ENCODE peak calls at places on chromosomes 7 and 10, in eight cellular contexts. One of them, this sample, is unnamed.

GRCh38 chr10:64760371-64760770 is 1239.2 kb downstream of the REEP3 start:
- DNase-seq in CD8-positive, alpha-beta T cell: no peak
- DNase-seq in OCI-LY7: no peak
- DNase-seq in effector memory CD4-positive, alpha-beta T cell: no peak
- DNase-seq in upper lobe of right lung: no peak
- DNase-seq in esophagus squamous epithelium: no peak
- DNase-seq in tibial nerve: no peak
- DNase-seq in endodermal cell: no peak
- DNase-seq in this sample: no peak

GRCh38 chr7:29958667-29959358 is 30.8 kb downstream of the SCRN1 start:
- DNase-seq in CD8-positive, alpha-beta T cell: no peak
- DNase-seq in OCI-LY7: no peak
- DNase-seq in effector memory CD4-positive, alpha-beta T cell: no peak
- DNase-seq in upper lobe of right lung: no peak
- DNase-seq in esophagus squamous epithelium: no peak
- DNase-seq in tibial nerve: no peak
- DNase-seq in endodermal cell: no peak
- DNase-seq in this sample: no peak

GRCh38 chr7:116799912-116800311 is 62.5 kb upstream of the CAPZA2 start:
- DNase-seq in CD8-positive, alpha-beta T cell: no peak
- DNase-seq in OCI-LY7: no peak
- DNase-seq in effector memory CD4-positive, alpha-beta T cell: no peak
- DNase-seq in upper lobe of right lung: no peak
- DNase-seq in esophagus squamous epithelium: no peak
- DNase-seq in tibial nerve: no peak
- DNase-seq in endodermal cell: no peak
- DNase-seq in this sample: no peak

GRCh38 chr7:132290021-132290420 is 286.2 kb downstream of the PLXNA4 start:
- DNase-seq in CD8-positive, alpha-beta T cell: no peak
- DNase-seq in OCI-LY7: no peak
- DNase-seq in effector memory CD4-positive, alpha-beta T cell: no peak
- DNase-seq in upper lobe of right lung: no peak
- DNase-seq in esophagus squamous epithelium: no peak
- DNase-seq in tibial nerve: no peak
- DNase-seq in endodermal cell: no peak
- DNase-seq in this sample: no peak

GRCh38 chr10:13158401-13158800 is 3.0 kb upstream of the MCM10 start:
- DNase-seq in CD8-positive, alpha-beta T cell: peak; percentile 40
- DNase-seq in OCI-LY7: no peak
- DNase-seq in effector memory CD4-positive, alpha-beta T cell: no peak
- DNase-seq in upper lobe of right lung: no peak
- DNase-seq in esophagus squamous epithelium: no peak
- DNase-seq in tibial nerve: no peak
- DNase-seq in endodermal cell: no peak
- DNase-seq in this sample: peak; percentile 16

GRCh38 chr10:22740180-22740579 is 25.8 kb upstream of the PIP4K2A start:
- DNase-seq in CD8-positive, alpha-beta T cell: no peak
- DNase-seq in OCI-LY7: no peak
- DNase-seq in effector memory CD4-positive, alpha-beta T cell: no peak
- DNase-seq in upper lobe of right lung: no peak
- DNase-seq in esophagus squamous epithelium: no peak
- DNase-seq in tibial nerve: no peak
- DNase-seq in endodermal cell: no peak
- DNase-seq in this sample: no peak

GRCh38 chr7:48887500-48887899 is 36.8 kb upstream of the CDC14C start:
- DNase-seq in CD8-positive, alpha-beta T cell: no peak
- DNase-seq in OCI-LY7: no peak
- DNase-seq in effector memory CD4-positive, alpha-beta T cell: no peak
- DNase-seq in upper lobe of right lung: no peak
- DNase-seq in esophagus squamous epithelium: no peak
- DNase-seq in tibial nerve: no peak
- DNase-seq in endodermal cell: no peak
- DNase-seq in this sample: no peak

GRCh38 chr10:59283456-59284082 is 78.8 kb downstream of the FAM13C start:
- DNase-seq in CD8-positive, alpha-beta T cell: no peak
- DNase-seq in OCI-LY7: no peak
- DNase-seq in effector memory CD4-positive, alpha-beta T cell: no peak
- DNase-seq in upper lobe of right lung: no peak
- DNase-seq in esophagus squamous epithelium: no peak
- DNase-seq in tibial nerve: no peak
- DNase-seq in endodermal cell: peak; percentile 63
- DNase-seq in this sample: no peak

GRCh38 chr7:139720705-139721231 is 57.0 kb downstream of the HIPK2 start:
- DNase-seq in CD8-positive, alpha-beta T cell: no peak
- DNase-seq in OCI-LY7: no peak
- DNase-seq in effector memory CD4-positive, alpha-beta T cell: no peak
- DNase-seq in upper lobe of right lung: no peak
- DNase-seq in esophagus squamous epithelium: no peak
- DNase-seq in tibial nerve: no peak
- DNase-seq in endodermal cell: peak; percentile 15
- DNase-seq in this sample: no peak

GRCh38 chr7:37052673-37053072 is 328.4 kb upstream of the AOAH start:
- DNase-seq in CD8-positive, alpha-beta T cell: peak; percentile 11
- DNase-seq in OCI-LY7: peak; percentile 20
- DNase-seq in effector memory CD4-positive, alpha-beta T cell: no peak
- DNase-seq in upper lobe of right lung: no peak
- DNase-seq in esophagus squamous epithelium: no peak
- DNase-seq in tibial nerve: no peak
- DNase-seq in endodermal cell: peak; percentile 91
- DNase-seq in this sample: peak; percentile 12

GRCh38 chr10:86366902-86367338 is 325 bp upstream of the GRID1 start:
- DNase-seq in CD8-positive, alpha-beta T cell: no peak
- DNase-seq in OCI-LY7: no peak
- DNase-seq in effector memory CD4-positive, alpha-beta T cell: no peak
- DNase-seq in upper lobe of right lung: no peak
- DNase-seq in esophagus squamous epithelium: no peak
- DNase-seq in tibial nerve: no peak
- DNase-seq in endodermal cell: no peak
- DNase-seq in this sample: no peak

GRCh38 chr10:77321868-77322267 is 315.7 kb downstream of the KCNMA1 start:
- DNase-seq in CD8-positive, alpha-beta T cell: no peak
- DNase-seq in OCI-LY7: no peak
- DNase-seq in effector memory CD4-positive, alpha-beta T cell: no peak
- DNase-seq in upper lobe of right lung: no peak
- DNase-seq in esophagus squamous epithelium: no peak
- DNase-seq in tibial nerve: no peak
- DNase-seq in endodermal cell: no peak
- DNase-seq in this sample: no peak

GRCh38 chr10:14389981-14390590 is 59.4 kb upstream of the FRMD4A start:
- DNase-seq in CD8-positive, alpha-beta T cell: no peak
- DNase-seq in OCI-LY7: no peak
- DNase-seq in effector memory CD4-positive, alpha-beta T cell: no peak
- DNase-seq in upper lobe of right lung: no peak
- DNase-seq in esophagus squamous epithelium: no peak
- DNase-seq in tibial nerve: no peak
- DNase-seq in endodermal cell: no peak
- DNase-seq in this sample: no peak

GRCh38 chr10:11898033-11898371 is 74.8 kb downstream of the PROSER2 start:
- DNase-seq in CD8-positive, alpha-beta T cell: no peak
- DNase-seq in OCI-LY7: no peak
- DNase-seq in effector memory CD4-positive, alpha-beta T cell: no peak
- DNase-seq in upper lobe of right lung: no peak
- DNase-seq in esophagus squamous epithelium: no peak
- DNase-seq in tibial nerve: no peak
- DNase-seq in endodermal cell: no peak
- DNase-seq in this sample: no peak

GRCh38 chr7:106767498-106768323 is 97.4 kb upstream of the PIK3CG start:
- DNase-seq in CD8-positive, alpha-beta T cell: no peak
- DNase-seq in OCI-LY7: peak; percentile 58
- DNase-seq in effector memory CD4-positive, alpha-beta T cell: no peak
- DNase-seq in upper lobe of right lung: no peak
- DNase-seq in esophagus squamous epithelium: no peak
- DNase-seq in tibial nerve: no peak
- DNase-seq in endodermal cell: no peak
- DNase-seq in this sample: peak; percentile 18

GRCh38 chr7:133051066-133051465 is 30.8 kb downstream of the CHCHD3 start:
- DNase-seq in CD8-positive, alpha-beta T cell: no peak
- DNase-seq in OCI-LY7: peak; percentile 65
- DNase-seq in effector memory CD4-positive, alpha-beta T cell: no peak
- DNase-seq in upper lobe of right lung: no peak
- DNase-seq in esophagus squamous epithelium: no peak
- DNase-seq in tibial nerve: no peak
- DNase-seq in endodermal cell: no peak
- DNase-seq in this sample: peak; percentile 1

GRCh38 chr10:52525761-52526160 is 211.7 kb downstream of the DKK1 start:
- DNase-seq in CD8-positive, alpha-beta T cell: no peak
- DNase-seq in OCI-LY7: no peak
- DNase-seq in effector memory CD4-positive, alpha-beta T cell: no peak
- DNase-seq in upper lobe of right lung: no peak
- DNase-seq in esophagus squamous epithelium: no peak
- DNase-seq in tibial nerve: no peak
- DNase-seq in endodermal cell: no peak
- DNase-seq in this sample: no peak
- H3K27ac ChIP-seq in CD8-positive, alpha-beta T cell: no peak overlapping the region
- H3K27ac ChIP-seq in OCI-LY7: no peak overlapping the region
- H3K27ac ChIP-seq in effector memory CD4-positive, alpha-beta T cell: no peak overlapping the region
- H3K27ac ChIP-seq in upper lobe of right lung: no peak overlapping the region
- H3K27ac ChIP-seq in esophagus squamous epithelium: no peak overlapping the region
- H3K27ac ChIP-seq in tibial nerve: no peak overlapping the region
- H3K27ac ChIP-seq in endodermal cell: no peak overlapping the region
- H3K27ac ChIP-seq in this sample: no peak overlapping the region

DNA sequence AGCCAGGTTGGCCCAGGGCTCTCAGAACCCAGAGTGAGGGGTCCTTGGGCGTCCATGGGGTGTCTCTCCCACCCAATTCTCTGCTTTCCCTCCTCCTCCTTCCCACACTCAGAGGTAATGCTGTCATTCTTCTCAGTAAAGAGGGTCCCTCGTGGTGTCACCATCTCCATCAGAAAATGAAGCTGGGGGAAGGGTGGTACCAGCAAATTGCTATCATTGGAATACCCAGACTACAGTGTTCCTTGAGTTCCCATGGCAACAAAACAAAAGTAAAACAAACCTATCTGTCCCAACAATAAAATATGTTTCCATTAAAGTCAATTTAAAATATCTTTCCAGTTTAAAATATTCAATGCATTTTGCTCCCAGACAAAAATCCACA is 181.9 kb downstream of the ARID5B start:
- DNase-seq in CD8-positive, alpha-beta T cell: no peak
- DNase-seq in OCI-LY7: no peak
- DNase-seq in effector memory CD4-positive, alpha-beta T cell: no peak
- DNase-seq in upper lobe of right lung: no peak
- DNase-seq in esophagus squamous epithelium: no peak
- DNase-seq in tibial nerve: no peak
- DNase-seq in endodermal cell: no peak
- DNase-seq in this sample: peak; percentile 24
- H3K4me1 ChIP-seq in CD8-positive, alpha-beta T cell: peaks cover 19% of the 10 kb centered on the region
- H3K4me1 ChIP-seq in OCI-LY7: peaks cover 54% of the 10 kb centered on the region
- H3K4me1 ChIP-seq in effector memory CD4-positive, alpha-beta T cell: peaks cover 28% of the 10 kb centered on the region
- H3K4me1 ChIP-seq in upper lobe of right lung: peaks cover 40% of the 10 kb centered on the region
- H3K4me1 ChIP-seq in esophagus squamous epithelium: peaks cover 75% of the 10 kb centered on the region
- H3K4me1 ChIP-seq in tibial nerve: peaks cover 75% of the 10 kb centered on the region
- H3K4me1 ChIP-seq in endodermal cell: no peaks in the 10 kb centered on the region
- H3K4me1 ChIP-seq in this sample: peaks cover 41% of the 10 kb centered on the region

GRCh38 chr10:31132681-31133239 is 101.1 kb upstream of the ZNF438 start:
- DNase-seq in CD8-positive, alpha-beta T cell: no peak
- DNase-seq in OCI-LY7: no peak
- DNase-seq in effector memory CD4-positive, alpha-beta T cell: no peak
- DNase-seq in upper lobe of right lung: no peak
- DNase-seq in esophagus squamous epithelium: no peak
- DNase-seq in tibial nerve: no peak
- DNase-seq in endodermal cell: peak; percentile 47
- DNase-seq in this sample: no peak

GRCh38 chr10:31134303-31134928 is 102.8 kb upstream of the ZNF438 start:
- DNase-seq in CD8-positive, alpha-beta T cell: no peak
- DNase-seq in OCI-LY7: no peak
- DNase-seq in effector memory CD4-positive, alpha-beta T cell: no peak
- DNase-seq in upper lobe of right lung: no peak
- DNase-seq in esophagus squamous epithelium: no peak
- DNase-seq in tibial nerve: no peak
- DNase-seq in endodermal cell: peak; percentile 78
- DNase-seq in this sample: no peak

GRCh38 chr10:31136386-31136785 is 104.7 kb upstream of the ZNF438 start:
- DNase-seq in CD8-positive, alpha-beta T cell: no peak
- DNase-seq in OCI-LY7: no peak
- DNase-seq in effector memory CD4-positive, alpha-beta T cell: no peak
- DNase-seq in upper lobe of right lung: no peak
- DNase-seq in esophagus squamous epithelium: no peak
- DNase-seq in tibial nerve: no peak
- DNase-seq in endodermal cell: no peak
- DNase-seq in this sample: no peak

GRCh38 chr10:31133251-31133627 is 101.6 kb upstream of the ZNF438 start:
- DNase-seq in CD8-positive, alpha-beta T cell: no peak
- DNase-seq in OCI-LY7: no peak
- DNase-seq in effector memory CD4-positive, alpha-beta T cell: no peak
- DNase-seq in upper lobe of right lung: no peak
- DNase-seq in esophagus squamous epithelium: no peak
- DNase-seq in tibial nerve: no peak
- DNase-seq in endodermal cell: no peak
- DNase-seq in this sample: no peak

DNA sequence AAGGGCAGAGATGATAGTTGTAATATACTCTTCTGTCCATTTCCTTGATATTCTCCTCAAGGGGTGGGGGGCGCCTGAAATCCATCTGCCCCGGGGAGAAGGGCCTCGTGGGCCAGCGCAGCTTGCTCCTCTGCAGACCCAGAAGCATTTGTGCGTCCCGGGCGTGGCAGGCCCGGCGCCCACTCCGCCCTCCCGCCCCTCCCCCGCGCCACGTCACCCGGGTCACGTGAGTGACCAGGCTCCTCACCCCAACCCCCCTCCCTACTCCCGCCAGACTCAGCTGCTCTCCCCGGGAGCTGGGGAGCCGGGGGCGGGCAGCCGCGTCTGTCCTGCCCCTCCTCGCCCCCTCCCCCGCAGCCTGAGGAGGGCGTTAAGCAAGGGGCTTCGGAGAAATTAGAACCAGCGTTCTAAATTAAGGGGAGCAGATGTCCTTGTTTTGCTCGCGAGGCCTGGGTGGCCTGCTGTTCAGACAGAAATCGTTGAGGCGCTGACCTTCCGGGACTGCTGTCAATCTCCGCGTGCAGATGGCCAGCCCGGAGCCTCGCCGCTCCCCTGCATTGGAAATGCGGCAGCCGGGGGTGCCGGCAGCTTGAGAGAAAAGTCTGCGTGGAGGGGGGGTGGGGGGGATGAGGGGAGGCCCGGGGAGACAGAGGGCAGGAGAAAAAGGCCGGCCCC is 102.1 kb upstream of the ZNF438 start:
- DNase-seq in CD8-positive, alpha-beta T cell: peak; percentile 68
- DNase-seq in OCI-LY7: peak; percentile 24
- DNase-seq in effector memory CD4-positive, alpha-beta T cell: peak; percentile 41
- DNase-seq in upper lobe of right lung: peak; percentile 92
- DNase-seq in esophagus squamous epithelium: no peak
- DNase-seq in tibial nerve: peak; percentile 65
- DNase-seq in endodermal cell: peak; percentile 88
- DNase-seq in this sample: peak; percentile 56
- H3K4me3 ChIP-seq in CD8-positive, alpha-beta T cell: peak overlapping the region; percentile 67
- H3K4me3 ChIP-seq in OCI-LY7: peak overlapping the region; percentile 29
- H3K4me3 ChIP-seq in effector memory CD4-positive, alpha-beta T cell: peak overlapping the region; percentile 60
- H3K4me3 ChIP-seq in upper lobe of right lung: peak overlapping the region; percentile 58
- H3K4me3 ChIP-seq in esophagus squamous epithelium: peak overlapping the region; percentile 71
- H3K4me3 ChIP-seq in tibial nerve: peak overlapping the region; percentile 61
- H3K4me3 ChIP-seq in endodermal cell: no peak overlapping the region
- H3K4me3 ChIP-seq in this sample: peak overlapping the region; percentile 66

DNA sequence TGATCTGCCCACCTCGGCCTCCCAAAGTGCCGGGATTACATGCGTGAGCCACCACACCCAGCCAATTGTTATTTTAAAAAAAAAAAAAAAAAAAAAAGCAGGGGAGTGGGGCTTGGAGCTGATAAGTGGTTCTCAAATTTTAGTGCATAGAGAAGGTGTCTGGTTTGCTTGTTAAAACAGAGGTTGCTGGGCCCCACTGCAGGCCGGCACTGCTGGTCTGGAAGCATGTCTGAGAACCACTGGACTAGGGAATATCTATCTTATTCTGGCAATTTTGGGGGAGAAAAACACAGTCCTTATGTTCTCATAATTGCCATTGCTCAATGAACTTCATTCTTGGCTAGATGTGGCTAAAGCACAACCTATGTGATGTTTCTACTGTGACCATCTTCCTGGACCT is 19.0 kb upstream of the FIGNL1 start:
- DNase-seq in CD8-positive, alpha-beta T cell: no peak
- DNase-seq in OCI-LY7: no peak
- DNase-seq in effector memory CD4-positive, alpha-beta T cell: no peak
- DNase-seq in upper lobe of right lung: no peak
- DNase-seq in esophagus squamous epithelium: no peak
- DNase-seq in tibial nerve: no peak
- DNase-seq in endodermal cell: no peak
- DNase-seq in this sample: no peak
- H3K27ac ChIP-seq in CD8-positive, alpha-beta T cell: no peak overlapping the region
- H3K27ac ChIP-seq in OCI-LY7: no peak overlapping the region
- H3K27ac ChIP-seq in effector memory CD4-positive, alpha-beta T cell: no peak overlapping the region
- H3K27ac ChIP-seq in upper lobe of right lung: no peak overlapping the region
- H3K27ac ChIP-seq in esophagus squamous epithelium: no peak overlapping the region
- H3K27ac ChIP-seq in tibial nerve: no peak overlapping the region
- H3K27ac ChIP-seq in endodermal cell: no peak overlapping the region
- H3K27ac ChIP-seq in this sample: no peak overlapping the region

This sample was measured in naive thymus-derived CD4-positive, alpha-beta T cell.